ENCODE peak calls at places on chromosome 17, in six cellular contexts. H is sigmoid colon, N is A549, P is tibial nerve, Y is heart left ventricle, G is AG04450. U is an unnamed sample. For H3K9me3, the result is how much of the 10 kb centered on the place peaks cover.

GRCh38 chr17:6470751-6471521 is 26.7 kb downstream of the PIMREG start:
- DNase-seq in H (no peak), N (no peak), P (no peak), Y (no peak), G (no peak), U (no peak)

GRCh38 chr17:61409301-61410099 is 9.9 kb downstream of the TBX2 start:
- DNase-seq in H (peak), N (peak), P (no peak), Y (peak), G (no peak), U (no peak)

GRCh38 chr17:32319548-32319905 is 22.4 kb downstream of the C17orf75 start:
- DNase-seq in H (peak), N (peak), P (peak), Y (peak), G (no peak), U (peak)

GRCh38 chr17:43720311-43721060 is 38.1 kb downstream of the SOST start:
- DNase-seq in H (peak), N (peak), P (peak), Y (peak), G (no peak), U (peak)

GRCh38 chr17:34252138-34252889 is 2.8 kb upstream of the CCL2 start:
- DNase-seq in H (peak), N (peak), P (peak), Y (peak), G (peak), U (peak)

GRCh38 chr17:32298721-32299578 is 33.3 kb downstream of the RHBDL3 start:
- DNase-seq in H (no peak), N (no peak), P (no peak), Y (no peak), G (no peak), U (no peak)

GRCh38 chr17:13970531-13970930 is 98.8 kb upstream of the COX10 start:
- DNase-seq in H (no peak), N (no peak), P (no peak), Y (no peak), G (no peak), U (no peak)

GRCh38 chr17:81457396-81457795 is 55.2 kb downstream of the ACTG1 start:
- DNase-seq in H (no peak), N (no peak), P (no peak), Y (no peak), G (no peak), U (no peak)

GRCh38 chr17:82913304-82914043 is 73.7 kb upstream of the ZNF750 start:
- DNase-seq in H (no peak), N (peak), P (no peak), Y (peak), G (no peak), U (no peak)

GRCh38 chr17:79630821-79631639 is 20.2 kb upstream of the RBFOX3 start:
- DNase-seq in H (peak), N (no peak), P (no peak), Y (peak), G (no peak), U (no peak)

GRCh38 chr17:62895650-62896301 is 70.3 kb upstream of the TANC2 start:
- DNase-seq in H (no peak), N (no peak), P (no peak), Y (no peak), G (no peak), U (no peak)

GRCh38 chr17:55717432-55717831 is 5.2 kb downstream of the TMEM100 start:
- DNase-seq in H (no peak), N (no peak), P (no peak), Y (no peak), G (no peak), U (no peak)

GRCh38 chr17:45948881-45949624 is 50.0 kb upstream of the STH start:
- DNase-seq in H (peak), N (peak), P (peak), Y (peak), G (peak), U (no peak)

GRCh38 chr17:76935331-76935730 is 67.1 kb downstream of the MGAT5B start:
- DNase-seq in H (no peak), N (no peak), P (no peak), Y (no peak), G (no peak), U (no peak)

GRCh38 chr17:59829217-59830006 is 63.3 kb downstream of the TUBD1 start:
- DNase-seq in H (no peak), N (peak), P (no peak), Y (no peak), G (peak), U (no peak)

GRCh38 chr17:43662432-43663141 is 865 bp upstream of the MEOX1 start:
- DNase-seq in H (no peak), N (no peak), P (no peak), Y (no peak), G (no peak), U (no peak)

GRCh38 chr17:3796822-3797170 is 4.2 kb downstream of the ITGAE start:
- DNase-seq in H (no peak), N (no peak), P (no peak), Y (no peak), G (no peak), U (no peak)

GRCh38 chr17:6639651-6640535 is 618 bp downstream of the KIAA0753 start:
- DNase-seq in H (peak), N (peak), P (no peak), Y (peak), G (no peak), U (no peak)

GRCh38 chr17:10681866-10682446 is 15.4 kb downstream of the SCO1 start:
- DNase-seq in H (no peak), N (no peak), P (no peak), Y (no peak), G (no peak), U (no peak)

GRCh38 chr17:21301593-21302550 is 17.4 kb downstream of the MAP2K3 start:
- DNase-seq in H (no peak), N (no peak), P (no peak), Y (peak), G (no peak), U (no peak)

GRCh38 chr17:82960419-82961271 is 118.8 kb upstream of the METRNL start:
- DNase-seq in H (peak), N (no peak), P (no peak), Y (no peak), G (no peak), U (no peak)

GRCh38 chr17:82664701-82665182 is 16.5 kb upstream of the WDR45B start:
- DNase-seq in H (no peak), N (no peak), P (no peak), Y (peak), G (no peak), U (no peak)

GRCh38 chr17:46922804-46923635 is at the start of gene GOSR2:
- DNase-seq in H (peak), N (peak), P (peak), Y (peak), G (peak), U (peak)

GRCh38 chr17:78316867-78317816 is 42.7 kb downstream of the SOCS3 start:
- DNase-seq in H (no peak), N (peak), P (no peak), Y (no peak), G (no peak), U (no peak)

GRCh38 chr17:21298983-21299519 is 14.5 kb downstream of the MAP2K3 start:
- DNase-seq in H (peak), N (no peak), P (no peak), Y (no peak), G (no peak), U (no peak)

GRCh38 chr17:80109066-80109618 is 7.8 kb downstream of the GAA start:
- DNase-seq in H (no peak), N (no peak), P (no peak), Y (no peak), G (no peak), U (no peak)

GRCh38 chr17:33015716-33016346 is 24.2 kb downstream of the SPACA3 start:
- DNase-seq in H (no peak), N (no peak), P (no peak), Y (no peak), G (no peak), U (no peak)

GRCh38 chr17:34177642-34178041 is 77.4 kb upstream of the CCL2 start:
- DNase-seq in H (no peak), N (no peak), P (no peak), Y (no peak), G (no peak), U (no peak)

GRCh38 chr17:77120866-77121265 is 19.9 kb upstream of the SEC14L1 start:
- DNase-seq in H (no peak), N (no peak), P (no peak), Y (no peak), G (no peak), U (no peak)

GRCh38 chr17:20996724-20997615 is 45.8 kb downstream of the USP22 start:
- DNase-seq in H (peak), N (no peak), P (no peak), Y (no peak), G (no peak), U (no peak)

GRCh38 chr17:58338454-58338841 is 9.9 kb upstream of the TSPOAP1 start:
- DNase-seq in H (no peak), N (no peak), P (no peak), Y (no peak), G (no peak), U (no peak)
- H3K27ac ChIP-seq in H (peak), N (no peak), P (peak), Y (no peak), G (peak), U (no peak)

GRCh38 chr17:22694362-22695227 is 1002.3 kb downstream of the KCNJ18 start:
- DNase-seq in H (no peak), N (peak), P (no peak), Y (no peak), G (no peak), U (no peak)
- H3K9me3 ChIP-seq in H (under half), N (under half), P (under half), Y (under half), G (under half), U (under half)

GRCh38 chr17:48543854-48544355 is 1.0 kb downstream of the HOXB2 start:
- DNase-seq in H (no peak), N (no peak), P (no peak), Y (no peak), G (no peak), U (no peak)
- TF ChIP-seq CTCF in H (no peak), N (no peak), P (no peak), Y (no peak), G (no peak), U (no peak)

GRCh38 chr17:75864448-75864871 is 9.3 kb upstream of the WBP2 start:
- DNase-seq in H (peak), N (no peak), P (peak), Y (peak), G (peak), U (no peak)
- H3K27ac ChIP-seq in H (peak), N (no peak), P (peak), Y (peak), G (peak), U (peak)

U was measured in thoracic aorta.